ENCODE peak calls at places on chromosomes 16 and 17, in eight cellular contexts. A is sigmoid colon, L is IMR-90, H is uterus, I is stomach, K is breast epithelium, N is A549, J is prostate gland. S is an unnamed sample.

GRCh38 chr17:45640141-45640850 is 143.8 kb upstream of the CRHR1 start:
- DNase-seq in A (peak; percentile 73), L (peak; percentile 76), H (peak; percentile 71), I (peak; percentile 70), K (peak; percentile 68), N (peak; percentile 81), J (peak; percentile 52), S (peak; percentile 85)

GRCh38 chr16:8686879-8687278 is 12.5 kb downstream of the ABAT start:
- DNase-seq in A (no peak), L (no peak), H (no peak), I (no peak), K (no peak), N (no peak), J (no peak), S (peak; percentile 33)

GRCh38 chr16:23248261-23249194 is 53.6 kb upstream of the SCNN1B start:
- DNase-seq in A (no peak), L (no peak), H (no peak), I (no peak), K (no peak), N (no peak), J (no peak), S (no peak)

GRCh38 chr17:39604911-39605491 is 2.7 kb downstream of the NEUROD2 start:
- DNase-seq in A (no peak), L (no peak), H (no peak), I (no peak), K (no peak), N (no peak), J (no peak), S (no peak)

GRCh38 chr17:61009619-61010018 is 332.0 kb downstream of the BCAS3 start:
- DNase-seq in A (no peak), L (peak; percentile 42), H (no peak), I (no peak), K (no peak), N (no peak), J (no peak), S (no peak)

GRCh38 chr16:53757971-53758609 is 54.1 kb downstream of the FTO start:
- DNase-seq in A (no peak), L (no peak), H (no peak), I (no peak), K (no peak), N (no peak), J (no peak), S (no peak)

GRCh38 chr16:83952940-83953795 is at the start of gene OSGIN1:
- DNase-seq in A (peak; percentile 98), L (peak; percentile 93), H (peak; percentile 91), I (peak; percentile 96), K (peak; percentile 92), N (peak; percentile 90), J (peak; percentile 96), S (peak; percentile 94)

GRCh38 chr16:87384162-87384999 is 805 bp upstream of the FBXO31 start:
- DNase-seq in A (peak; percentile 80), L (no peak), H (no peak), I (peak; percentile 44), K (no peak), N (peak; percentile 42), J (no peak), S (peak; percentile 92)

GRCh38 chr16:72739577-72739976 is 308.4 kb downstream of the ZFHX3 start:
- DNase-seq in A (no peak), L (peak; percentile 56), H (no peak), I (no peak), K (no peak), N (no peak), J (no peak), S (no peak)

GRCh38 chr16:21984062-21984461 is 16.9 kb downstream of the PDZD9 start:
- DNase-seq in A (no peak), L (no peak), H (no peak), I (no peak), K (no peak), N (no peak), J (no peak), S (no peak)

GRCh38 chr16:89317101-89317671 is 99.7 kb downstream of the ZNF778 start:
- DNase-seq in A (no peak), L (no peak), H (no peak), I (no peak), K (no peak), N (no peak), J (no peak), S (peak; percentile 68)
- TF ChIP-seq CTCF in A (no peak), L (no peak), H (no peak), I (no peak), K (no peak), N (no peak), J (no peak), S (no peak)

GRCh38 chr16:4249546-4249945 is 7.7 kb upstream of the SRL start:
- DNase-seq in A (no peak), L (no peak), H (no peak), I (no peak), K (no peak), N (no peak), J (no peak), S (no peak)

GRCh38 chr16:4257646-4258556 is 14.9 kb downstream of the TFAP4 start:
- DNase-seq in A (no peak), L (no peak), H (peak; percentile 48), I (no peak), K (no peak), N (no peak), J (no peak), S (no peak)

DNA sequence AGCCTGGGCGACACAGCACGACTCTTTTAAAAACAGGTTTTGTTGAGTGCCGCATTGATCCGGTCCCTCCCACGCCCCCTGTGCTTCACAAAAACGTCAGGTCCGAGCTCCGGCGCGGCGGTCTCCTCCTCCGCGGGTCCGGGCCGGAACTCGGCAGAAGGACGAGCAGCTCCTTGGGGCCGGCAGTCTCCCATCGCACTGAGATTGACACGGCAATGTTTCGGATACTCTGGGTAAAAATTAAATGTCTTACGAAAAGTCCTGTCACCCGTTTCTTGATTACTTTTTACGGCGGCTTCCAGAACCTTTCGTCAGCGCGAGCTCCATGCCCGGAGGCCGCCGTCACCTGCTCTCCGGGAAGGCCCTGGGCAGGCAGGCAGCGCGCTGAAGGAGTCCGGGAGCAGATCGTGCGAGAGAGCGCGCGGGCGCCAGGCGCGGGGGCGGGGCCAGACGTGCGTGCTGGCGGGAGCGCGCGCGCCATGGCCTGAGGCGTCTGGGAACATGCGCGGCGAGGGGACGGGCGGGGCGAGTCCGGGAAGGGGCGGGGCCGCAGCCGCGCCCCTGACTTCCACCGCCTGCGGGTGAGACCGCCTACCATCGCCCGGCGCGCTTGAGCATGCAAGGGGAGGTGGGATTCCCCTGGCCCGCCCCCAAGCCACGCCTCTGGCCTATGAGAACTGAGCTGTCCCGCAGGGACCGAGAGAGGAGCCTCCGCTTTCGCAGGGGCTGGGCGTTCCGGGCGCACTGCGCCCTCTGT is 11.7 kb upstream of the SRL start:
- DNase-seq in A (peak; percentile 100), L (peak; percentile 99), H (peak; percentile 100), I (peak; percentile 100), K (peak; percentile 100), N (peak; percentile 95), J (peak; percentile 100), S (peak; percentile 100)
- TF ChIP-seq POLR2A in A (peak; percentile 49), L (peak; percentile 90), H (peak; percentile 73), I (no peak), K (peak; percentile 75), N (peak; percentile 95), J (peak; percentile 86), S (no peak)

GRCh38 chr17:7889166-7889584 is 586 bp downstream of the CHD3 start:
- DNase-seq in A (peak; percentile 99), L (peak; percentile 86), H (peak; percentile 91), I (peak; percentile 99), K (peak; percentile 100), N (peak; percentile 98), J (peak; percentile 96), S (peak; percentile 94)
- TF ChIP-seq CTCF in A (peak; percentile 73), L (peak; percentile 47), H (peak; percentile 50), I (peak; percentile 65), K (peak; percentile 86), N (no peak), J (peak; percentile 38), S (peak; percentile 72)

GRCh38 chr16:399278-400019 is 2.2 kb upstream of the DECR2 start:
- DNase-seq in A (no peak), L (no peak), H (no peak), I (no peak), K (no peak), N (no peak), J (no peak), S (no peak)

GRCh38 chr16:398551-399277 is 1.7 kb downstream of the NME4 start:
- DNase-seq in A (no peak), L (no peak), H (no peak), I (no peak), K (no peak), N (no peak), J (no peak), S (no peak)

GRCh38 chr16:397135-397661 is at the start of gene NME4:
- DNase-seq in A (peak; percentile 72), L (no peak), H (no peak), I (no peak), K (no peak), N (no peak), J (no peak), S (peak; percentile 87)

GRCh38 chr16:396605-397004 is 394 bp upstream of the NME4 start:
- DNase-seq in A (peak; percentile 80), L (peak; percentile 41), H (peak; percentile 58), I (no peak), K (no peak), N (peak; percentile 86), J (no peak), S (no peak)

GRCh38 chr16:397736-398332 is 835 bp downstream of the NME4 start:
- DNase-seq in A (peak; percentile 93), L (peak; percentile 61), H (peak; percentile 70), I (peak; percentile 82), K (peak; percentile 80), N (peak; percentile 86), J (peak; percentile 82), S (peak; percentile 88)
- TF ChIP-seq POLR2A in A (no peak), L (no peak), H (no peak), I (no peak), K (no peak), N (no peak), J (no peak), S (no peak)

GRCh38 chr16:56101480-56101879 is 89.8 kb upstream of the GNAO1 start:
- DNase-seq in A (no peak), L (no peak), H (no peak), I (no peak), K (no peak), N (no peak), J (no peak), S (no peak)
- TF ChIP-seq CTCF in A (no peak), L (no peak), H (no peak), I (no peak), K (no peak), N (no peak), J (no peak), S (no peak)

GRCh38 chr17:63700528-63701441 is 860 bp upstream of the LIMD2 start:
- DNase-seq in A (peak; percentile 83), L (peak; percentile 29), H (peak; percentile 56), I (peak; percentile 27), K (no peak), N (no peak), J (no peak), S (peak; percentile 93)
- TF ChIP-seq POLR2A in A (no peak), L (no peak), H (no peak), I (no peak), K (no peak), N (no peak), J (no peak), S (no peak)